ENCODE peak calls at places on chromosomes 7 and 10, in four cellular contexts. A is IMR-90, R is HCT116, M is neural progenitor cell. I is an unnamed sample. For H3K27me3, the result is how much of the 10 kb centered on the place peaks cover.

GRCh38 chr7:57218196-57218716 is 86.0 kb upstream of the ZNF479 start:
- DNase-seq in A (no peak), R (no peak), M (no peak), I (no peak)

GRCh38 chr10:85124592-85124991 is 796.2 kb downstream of the CCSER2 start:
- DNase-seq in A (no peak), R (no peak), M (no peak), I (no peak)

GRCh38 chr7:119935418-119936025 is 337.5 kb upstream of the KCND2 start:
- DNase-seq in A (peak), R (peak), M (peak), I (no peak)

GRCh38 chr10:49615213-49615612 is 1.4 kb downstream of the CHAT start:
- DNase-seq in A (no peak), R (no peak), M (no peak), I (peak)

GRCh38 chr7:44402401-44403096 is 77.2 kb upstream of the CAMK2B start:
- DNase-seq in A (no peak), R (no peak), M (no peak), I (no peak)

GRCh38 chr10:76624470-76624869 is 1013.1 kb downstream of the KCNMA1 start:
- DNase-seq in A (no peak), R (no peak), M (no peak), I (no peak)

GRCh38 chr10:119344381-119344780 is 137.0 kb downstream of the GRK5 start:
- DNase-seq in A (no peak), R (no peak), M (no peak), I (no peak)

GRCh38 chr7:23385120-23385519 is 85.2 kb downstream of the IGF2BP3 start:
- DNase-seq in A (no peak), R (no peak), M (no peak), I (no peak)

DNA sequence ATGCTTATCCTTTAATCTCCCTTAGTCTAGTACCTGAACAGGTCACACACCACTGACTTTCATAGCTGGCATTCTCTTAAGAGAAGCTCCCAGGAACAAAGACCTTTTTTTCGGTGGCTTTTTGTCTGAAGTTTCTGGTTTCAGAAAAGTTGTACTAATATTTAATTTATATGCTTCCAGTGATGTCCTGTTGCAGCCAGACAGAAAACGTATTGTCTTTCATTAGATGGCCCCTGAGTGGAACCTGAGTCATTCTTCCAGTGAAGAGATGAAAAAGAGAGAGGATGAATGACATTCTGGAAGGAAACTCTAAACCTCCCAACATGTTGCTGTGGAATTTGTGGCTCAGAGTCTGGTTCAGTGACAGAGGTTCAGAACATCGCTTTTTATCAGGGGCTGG is 274.8 kb upstream of the TAC1 start:
- DNase-seq in A (no peak), R (no peak), M (no peak), I (no peak)
- H3K9ac ChIP-seq in A (no peak), R (no peak), M (no peak), I (no peak)

GRCh38 chr7:157024716-157025115 is 14.3 kb upstream of the MNX1 start:
- DNase-seq in A (no peak), R (no peak), M (no peak), I (no peak)
- H3K27me3 ChIP-seq in A (half or more), R (under half), M (half or more), I (half or more)

GRCh38 chr7:102064361-102065025 is 222.2 kb upstream of the SH2B2 start:
- DNase-seq in A (peak), R (no peak), M (no peak), I (peak)
- H3K9ac ChIP-seq in A (no peak), R (peak), M (no peak), I (no peak)

GRCh38 chr7:78691584-78691983 is 761.9 kb downstream of the MAGI2 start:
- DNase-seq in A (no peak), R (no peak), M (no peak), I (no peak)
- H3K27me3 ChIP-seq in A (under half), R (under half), M (under half), I (under half)

GRCh38 chr10:79266092-79266491 is 81.2 kb upstream of the PPIF start:
- DNase-seq in A (no peak), R (no peak), M (no peak), I (no peak)
- H3K9ac ChIP-seq in A (peak), R (no peak), M (no peak), I (no peak)

GRCh38 chr7:121330053-121330833 is 1.4 kb downstream of the WNT16 start:
- DNase-seq in A (no peak), R (no peak), M (peak), I (peak)
- H3K27me3 ChIP-seq in A (under half), R (under half), M (half or more), I (half or more)

GRCh38 chr7:47239034-47239433 is 342.9 kb downstream of the TNS3 start:
- DNase-seq in A (no peak), R (no peak), M (no peak), I (no peak)
- H3K9ac ChIP-seq in A (no peak), R (no peak), M (no peak), I (no peak)

I was measured in endodermal cell.